ENCODE peak calls at places on chromosomes 6 and 20, in seven cellular contexts. Z is GM12865, V is IMR-90, Q is fibroblast of pulmonary artery, U is omental fat pad, S is endothelial cell, O is activated T-cell treated with anti-CD3 and anti-CD28 coated beads for 1 hour. N is an unnamed sample.

GRCh38 chr20:1802385-1803215 is 92.6 kb upstream of the SIRPA start:
- DNase-seq in Z (peak), V (peak), Q (peak), U (no peak), S (peak), O (peak), N (peak)

GRCh38 chr20:23161244-23161875 is 75.2 kb upstream of the CD93 start:
- DNase-seq in Z (peak), V (peak), Q (no peak), U (no peak), S (no peak), O (no peak), N (no peak)

GRCh38 chr6:29834564-29835436 is 7.2 kb downstream of the HLA-G start:
- DNase-seq in Z (peak), V (no peak), Q (peak), U (no peak), S (peak), O (peak), N (peak)

GRCh38 chr20:1891263-1892121 is 3.7 kb upstream of the SIRPA start:
- DNase-seq in Z (no peak), V (no peak), Q (no peak), U (no peak), S (no peak), O (no peak), N (no peak)

GRCh38 chr20:57471496-57472210 is 53.3 kb downstream of the CTCFL start:
- DNase-seq in Z (no peak), V (no peak), Q (no peak), U (no peak), S (no peak), O (no peak), N (no peak)

GRCh38 chr6:159992366-159992765 is 23.5 kb downstream of the IGF2R start:
- DNase-seq in Z (no peak), V (no peak), Q (no peak), U (no peak), S (no peak), O (no peak), N (no peak)

GRCh38 chr6:170462366-170463020 is 90.6 kb downstream of the PSMB1 start:
- DNase-seq in Z (no peak), V (no peak), Q (no peak), U (no peak), S (no peak), O (no peak), N (no peak)

GRCh38 chr20:23153696-23154341 is 67.7 kb upstream of the CD93 start:
- DNase-seq in Z (no peak), V (no peak), Q (no peak), U (no peak), S (no peak), O (no peak), N (no peak)

GRCh38 chr6:76420094-76420493 is 347.6 kb upstream of the IMPG1 start:
- DNase-seq in Z (peak), V (no peak), Q (no peak), U (no peak), S (no peak), O (no peak), N (no peak)

GRCh38 chr20:15584507-15584906 is 988.7 kb downstream of the KIF16B start:
- DNase-seq in Z (no peak), V (no peak), Q (no peak), U (no peak), S (no peak), O (no peak), N (no peak)

GRCh38 chr20:54172856-54173652 is 732 bp downstream of the CYP24A1 start:
- DNase-seq in Z (no peak), V (no peak), Q (no peak), U (no peak), S (peak), O (no peak), N (peak)